ENCODE peak calls at places on chromosomes 13 and 19, in six cellular contexts. K is epithelial cell of esophagus; G is GM04504; Z is mucosa of gallbladder; O is activated CD4-positive, alpha-beta T cell treated with anti-CD3 and anti-CD28 coated beads, Interleukin-2, amount 50 U/mL, for 24 hours; U is NCI-H187. Q is an unnamed sample.

GRCh38 chr19:45913874-45914830 is at the start of gene NANOS2:
- DNase-seq in O (no peak), U (no peak), Z (no peak), K (no peak), G (no peak), Q (peak; percentile 7)

GRCh38 chr13:62626771-62627170 is 1211.1 kb upstream of the PCDH20 start:
- DNase-seq in G (no peak), O (no peak), K (no peak), U (no peak), Z (no peak), Q (no peak)

GRCh38 chr19:17107546-17108452 is 32.2 kb downstream of the MYO9B start:
- DNase-seq in Z (peak; percentile 65), G (peak; percentile 99), U (no peak), K (peak; percentile 100), O (no peak), Q (peak; percentile 99)

GRCh38 chr13:43316997-43317396 is 293.6 kb downstream of the DNAJC15 start:
- DNase-seq in K (peak; percentile 25), O (no peak), Z (peak; percentile 17), U (no peak), G (peak; percentile 52), Q (peak; percentile 74)

GRCh38 chr13:113207890-113208423 is 512 bp downstream of the PCID2 start:
- DNase-seq in O (peak; percentile 21), Z (no peak), U (no peak), K (peak; percentile 48), G (no peak), Q (peak; percentile 71)

GRCh38 chr13:47215741-47216140 is 318.9 kb upstream of the HTR2A start:
- DNase-seq in K (peak; percentile 73), U (no peak), Z (no peak), O (no peak), G (peak; percentile 47), Q (peak; percentile 97)

GRCh38 chr13:100627142-100627541 is 38.6 kb upstream of the GGACT start:
- DNase-seq in Z (no peak), O (no peak), G (no peak), K (no peak), U (no peak), Q (no peak)

GRCh38 chr13:29454931-29455481 is 140.5 kb downstream of the SLC7A1 start:
- DNase-seq in K (peak; percentile 97), G (no peak), U (no peak), O (no peak), Z (no peak), Q (peak; percentile 37)

GRCh38 chr13:78659450-78660110 is 625 bp upstream of the OBI1 start:
- DNase-seq in U (no peak), K (no peak), Z (no peak), O (no peak), G (no peak), Q (peak; percentile 1)

GRCh38 chr13:51524846-51525566 is 59.3 kb upstream of the WDFY2 start:
- DNase-seq in Z (no peak), K (peak; percentile 75), O (no peak), U (no peak), G (no peak), Q (peak; percentile 82)

GRCh38 chr13:96684472-96684871 is 309.8 kb downstream of the OXGR1 start:
- DNase-seq in Z (no peak), K (no peak), G (no peak), O (no peak), U (no peak), Q (no peak)

GRCh38 chr19:23561341-23561740 is 125.7 kb downstream of the ZNF675 start:
- DNase-seq in Z (no peak), K (peak; percentile 38), O (no peak), U (no peak), G (no peak), Q (no peak)

GRCh38 chr13:61253105-61253877 is 162.4 kb downstream of the PCDH20 start:
- DNase-seq in G (no peak), O (no peak), K (no peak), U (no peak), Z (no peak), Q (no peak)

GRCh38 chr13:90717451-90717936 is 630.0 kb upstream of the MIR17HG start:
- DNase-seq in Z (no peak), O (no peak), U (no peak), K (peak; percentile 82), G (peak; percentile 71), Q (peak; percentile 74)

GRCh38 chr13:113970810-113971470 is 2.9 kb downstream of the C13orf46 start:
- DNase-seq in U (no peak), K (peak; percentile 90), G (no peak), Z (peak; percentile 85), O (no peak), Q (peak; percentile 28)

GRCh38 chr13:36530861-36531590 is 98.7 kb downstream of the CCNA1 start:
- DNase-seq in G (no peak), U (no peak), Z (no peak), O (no peak), K (no peak), Q (no peak)

GRCh38 chr19:51749979-51750378 is 1.7 kb downstream of the FPR1 start:
- DNase-seq in G (no peak), O (no peak), K (no peak), U (no peak), Z (no peak), Q (no peak)

GRCh38 chr19:32677657-32678056 is 2.0 kb downstream of the RGS9BP start:
- DNase-seq in K (no peak), Z (no peak), G (no peak), U (no peak), O (no peak), Q (no peak)

GRCh38 chr19:4009990-4010807 is 2.7 kb downstream of the PIAS4 start:
- DNase-seq in G (no peak), Z (no peak), U (no peak), K (no peak), O (no peak), Q (peak; percentile 30)

GRCh38 chr19:13024958-13025653 is 29.8 kb downstream of the NFIX start:
- DNase-seq in K (no peak), G (no peak), O (no peak), Z (no peak), U (no peak), Q (peak; percentile 47)

GRCh38 chr19:18093439-18094161 is 4.0 kb upstream of the MAST3 start:
- DNase-seq in Z (no peak), O (no peak), G (no peak), U (no peak), K (peak; percentile 65), Q (peak; percentile 49)

GRCh38 chr13:93963266-93964131 is 516.0 kb downstream of the DCT start:
- DNase-seq in G (no peak), U (no peak), Z (no peak), K (peak; percentile 25), O (no peak), Q (peak; percentile 23)

GRCh38 chr13:30463820-30464495 is 1.8 kb downstream of the HMGB1 start:
- DNase-seq in U (no peak), O (peak; percentile 62), G (peak; percentile 33), Z (peak; percentile 59), K (peak; percentile 54), Q (peak; percentile 75)

Q was measured in EH.